ENCODE peak calls at places on chromosomes 12 and 14, in ten cellular contexts. One of them, this sample, is unnamed.

GRCh38 chr14:31893156-31893813 is 183.8 kb upstream of the ARHGAP5 start:
- DNase-seq in Peyer's patch: no peak
- DNase-seq in dorsolateral prefrontal cortex: no peak
- DNase-seq in brain microvascular endothelial cell: no peak
- DNase-seq in GM23338: peak
- DNase-seq in left lung: no peak
- DNase-seq in heart right ventricle: peak
- DNase-seq in adrenal gland: no peak
- DNase-seq in IMR-90: peak
- DNase-seq in A549: no peak
- DNase-seq in this sample: no peak

GRCh38 chr12:124620606-124621295 is 53.3 kb upstream of the NCOR2 start:
- DNase-seq in IMR-90: peak
- DNase-seq in dorsolateral prefrontal cortex: no peak
- DNase-seq in GM23338: no peak
- DNase-seq in A549: no peak
- DNase-seq in left lung: no peak
- DNase-seq in brain microvascular endothelial cell: no peak
- DNase-seq in adrenal gland: peak
- DNase-seq in heart right ventricle: no peak
- DNase-seq in Peyer's patch: no peak
- DNase-seq in this sample: no peak

GRCh38 chr14:87049886-87050820 is 942.8 kb downstream of the GALC start:
- DNase-seq in brain microvascular endothelial cell: peak
- DNase-seq in A549: peak
- DNase-seq in GM23338: peak
- DNase-seq in dorsolateral prefrontal cortex: no peak
- DNase-seq in IMR-90: peak
- DNase-seq in left lung: no peak
- DNase-seq in Peyer's patch: no peak
- DNase-seq in heart right ventricle: no peak
- DNase-seq in adrenal gland: no peak
- DNase-seq in this sample: no peak

GRCh38 chr12:78914859-78915331 is 50.3 kb downstream of the SYT1 start:
- DNase-seq in IMR-90: no peak
- DNase-seq in A549: no peak
- DNase-seq in dorsolateral prefrontal cortex: no peak
- DNase-seq in adrenal gland: no peak
- DNase-seq in heart right ventricle: no peak
- DNase-seq in brain microvascular endothelial cell: no peak
- DNase-seq in left lung: no peak
- DNase-seq in GM23338: peak
- DNase-seq in Peyer's patch: no peak
- DNase-seq in this sample: no peak

GRCh38 chr12:121400332-121401139 is 618 bp downstream of the RNF34 start:
- DNase-seq in left lung: peak
- DNase-seq in heart right ventricle: peak
- DNase-seq in IMR-90: peak
- DNase-seq in GM23338: peak
- DNase-seq in Peyer's patch: peak
- DNase-seq in dorsolateral prefrontal cortex: no peak
- DNase-seq in adrenal gland: peak
- DNase-seq in A549: peak
- DNase-seq in brain microvascular endothelial cell: peak
- DNase-seq in this sample: peak

GRCh38 chr12:122031342-122032216 is 9.9 kb downstream of the BCL7A start:
- DNase-seq in A549: peak
- DNase-seq in brain microvascular endothelial cell: peak
- DNase-seq in GM23338: peak
- DNase-seq in IMR-90: no peak
- DNase-seq in Peyer's patch: peak
- DNase-seq in heart right ventricle: no peak
- DNase-seq in left lung: no peak
- DNase-seq in dorsolateral prefrontal cortex: peak
- DNase-seq in adrenal gland: no peak
- DNase-seq in this sample: no peak

GRCh38 chr14:81974543-81974942 is 440.9 kb upstream of the SEL1L start:
- DNase-seq in left lung: no peak
- DNase-seq in GM23338: no peak
- DNase-seq in Peyer's patch: no peak
- DNase-seq in heart right ventricle: no peak
- DNase-seq in dorsolateral prefrontal cortex: no peak
- DNase-seq in A549: no peak
- DNase-seq in adrenal gland: no peak
- DNase-seq in brain microvascular endothelial cell: no peak
- DNase-seq in IMR-90: no peak
- DNase-seq in this sample: no peak

GRCh38 chr12:132600048-132601032 is 10.0 kb downstream of the LRCOL1 start:
- DNase-seq in adrenal gland: peak
- DNase-seq in brain microvascular endothelial cell: peak
- DNase-seq in GM23338: peak
- DNase-seq in Peyer's patch: peak
- DNase-seq in dorsolateral prefrontal cortex: peak
- DNase-seq in A549: peak
- DNase-seq in heart right ventricle: peak
- DNase-seq in IMR-90: peak
- DNase-seq in left lung: peak
- DNase-seq in this sample: peak

GRCh38 chr12:7303230-7303629 is 642 bp upstream of the ACSM4 start:
- DNase-seq in adrenal gland: no peak
- DNase-seq in left lung: no peak
- DNase-seq in Peyer's patch: no peak
- DNase-seq in heart right ventricle: no peak
- DNase-seq in A549: no peak
- DNase-seq in dorsolateral prefrontal cortex: no peak
- DNase-seq in GM23338: no peak
- DNase-seq in brain microvascular endothelial cell: no peak
- DNase-seq in IMR-90: no peak
- DNase-seq in this sample: no peak

GRCh38 chr12:85260904-85261303 is 19.1 kb upstream of the ALX1 start:
- DNase-seq in adrenal gland: no peak
- DNase-seq in GM23338: no peak
- DNase-seq in left lung: no peak
- DNase-seq in A549: peak
- DNase-seq in brain microvascular endothelial cell: no peak
- DNase-seq in heart right ventricle: no peak
- DNase-seq in Peyer's patch: no peak
- DNase-seq in dorsolateral prefrontal cortex: no peak
- DNase-seq in IMR-90: no peak
- DNase-seq in this sample: no peak

GRCh38 chr14:64220466-64220865 is 73.7 kb downstream of the ESR2 start:
- DNase-seq in dorsolateral prefrontal cortex: peak
- DNase-seq in GM23338: no peak
- DNase-seq in brain microvascular endothelial cell: no peak
- DNase-seq in left lung: no peak
- DNase-seq in A549: no peak
- DNase-seq in IMR-90: no peak
- DNase-seq in Peyer's patch: no peak
- DNase-seq in heart right ventricle: peak
- DNase-seq in adrenal gland: peak
- DNase-seq in this sample: no peak

GRCh38 chr14:61498811-61499210 is 177.4 kb downstream of the PRKCH start:
- DNase-seq in Peyer's patch: no peak
- DNase-seq in heart right ventricle: no peak
- DNase-seq in GM23338: no peak
- DNase-seq in A549: no peak
- DNase-seq in IMR-90: peak
- DNase-seq in dorsolateral prefrontal cortex: no peak
- DNase-seq in left lung: no peak
- DNase-seq in adrenal gland: no peak
- DNase-seq in brain microvascular endothelial cell: no peak
- DNase-seq in this sample: no peak

GRCh38 chr12:17680220-17680619 is 409.8 kb downstream of the RERGL start:
- DNase-seq in dorsolateral prefrontal cortex: no peak
- DNase-seq in A549: no peak
- DNase-seq in GM23338: peak
- DNase-seq in heart right ventricle: no peak
- DNase-seq in Peyer's patch: no peak
- DNase-seq in IMR-90: no peak
- DNase-seq in adrenal gland: no peak
- DNase-seq in left lung: no peak
- DNase-seq in brain microvascular endothelial cell: no peak
- DNase-seq in this sample: no peak

GRCh38 chr12:25135531-25136154 is 59.3 kb downstream of the DNAI7 start:
- DNase-seq in left lung: no peak
- DNase-seq in GM23338: peak
- DNase-seq in heart right ventricle: no peak
- DNase-seq in Peyer's patch: no peak
- DNase-seq in A549: no peak
- DNase-seq in IMR-90: no peak
- DNase-seq in dorsolateral prefrontal cortex: no peak
- DNase-seq in brain microvascular endothelial cell: no peak
- DNase-seq in adrenal gland: no peak
- DNase-seq in this sample: no peak

GRCh38 chr12:48980953-48981756 is 3.0 kb downstream of the WNT1 start:
- DNase-seq in brain microvascular endothelial cell: no peak
- DNase-seq in adrenal gland: no peak
- DNase-seq in dorsolateral prefrontal cortex: peak
- DNase-seq in A549: peak
- DNase-seq in IMR-90: peak
- DNase-seq in Peyer's patch: peak
- DNase-seq in left lung: peak
- DNase-seq in heart right ventricle: no peak
- DNase-seq in GM23338: peak
- DNase-seq in this sample: peak

GRCh38 chr12:29148065-29148957 is 767 bp upstream of the FAR2 start:
- DNase-seq in A549: peak
- DNase-seq in left lung: peak
- DNase-seq in brain microvascular endothelial cell: peak
- DNase-seq in IMR-90: no peak
- DNase-seq in Peyer's patch: no peak
- DNase-seq in heart right ventricle: peak
- DNase-seq in GM23338: no peak
- DNase-seq in adrenal gland: no peak
- DNase-seq in dorsolateral prefrontal cortex: no peak
- DNase-seq in this sample: no peak

GRCh38 chr14:40870252-40870651 is 736.4 kb upstream of the LRFN5 start:
- DNase-seq in Peyer's patch: no peak
- DNase-seq in heart right ventricle: no peak
- DNase-seq in adrenal gland: no peak
- DNase-seq in A549: no peak
- DNase-seq in left lung: no peak
- DNase-seq in GM23338: peak
- DNase-seq in IMR-90: no peak
- DNase-seq in dorsolateral prefrontal cortex: no peak
- DNase-seq in brain microvascular endothelial cell: no peak
- DNase-seq in this sample: no peak
- TF ChIP-seq CTCF in Peyer's patch: no peak
- TF ChIP-seq CTCF in heart right ventricle: no peak
- TF ChIP-seq CTCF in adrenal gland: no peak
- TF ChIP-seq CTCF in A549: no peak
- TF ChIP-seq CTCF in left lung: no peak
- TF ChIP-seq CTCF in GM23338: no peak
- TF ChIP-seq CTCF in IMR-90: no peak
- TF ChIP-seq CTCF in dorsolateral prefrontal cortex: no peak
- TF ChIP-seq CTCF in brain microvascular endothelial cell: no peak
- TF ChIP-seq CTCF in this sample: no peak

GRCh38 chr12:5912437-5913334 is 32.4 kb downstream of the ANO2 start:
- DNase-seq in left lung: no peak
- DNase-seq in brain microvascular endothelial cell: no peak
- DNase-seq in IMR-90: no peak
- DNase-seq in GM23338: peak
- DNase-seq in adrenal gland: no peak
- DNase-seq in dorsolateral prefrontal cortex: no peak
- DNase-seq in heart right ventricle: no peak
- DNase-seq in A549: peak
- DNase-seq in Peyer's patch: no peak
- DNase-seq in this sample: no peak
- TF ChIP-seq CTCF in left lung: no peak
- TF ChIP-seq CTCF in brain microvascular endothelial cell: peak
- TF ChIP-seq CTCF in IMR-90: peak
- TF ChIP-seq CTCF in GM23338: peak
- TF ChIP-seq CTCF in adrenal gland: no peak
- TF ChIP-seq CTCF in dorsolateral prefrontal cortex: no peak
- TF ChIP-seq CTCF in heart right ventricle: no peak
- TF ChIP-seq CTCF in A549: no peak
- TF ChIP-seq CTCF in Peyer's patch: no peak
- TF ChIP-seq CTCF in this sample: no peak

DNA sequence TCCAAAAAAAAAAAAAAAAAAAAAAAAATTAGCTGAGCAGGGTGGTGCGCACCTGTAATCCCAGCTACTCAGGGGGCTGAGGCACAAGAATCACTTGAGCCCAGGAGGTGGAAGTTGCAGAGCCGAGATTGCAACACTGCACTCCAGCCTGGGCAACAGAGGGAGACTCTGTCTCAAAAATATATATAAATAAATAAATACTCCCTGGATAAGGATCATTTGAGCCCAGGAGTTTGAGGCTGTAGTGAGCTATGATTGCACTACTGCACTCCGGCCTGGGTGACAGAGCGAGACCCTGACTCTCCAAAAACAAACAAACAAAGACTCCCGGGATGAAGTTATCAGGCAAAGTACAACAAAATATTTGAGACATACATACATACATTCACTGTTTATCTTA is 3.3 kb upstream of the NAA25 start:
- DNase-seq in heart right ventricle: no peak
- DNase-seq in adrenal gland: no peak
- DNase-seq in dorsolateral prefrontal cortex: no peak
- DNase-seq in Peyer's patch: no peak
- DNase-seq in A549: peak
- DNase-seq in GM23338: no peak
- DNase-seq in IMR-90: no peak
- DNase-seq in left lung: no peak
- DNase-seq in brain microvascular endothelial cell: no peak
- DNase-seq in this sample: no peak
- TF ChIP-seq CTCF in heart right ventricle: no peak
- TF ChIP-seq CTCF in adrenal gland: no peak
- TF ChIP-seq CTCF in dorsolateral prefrontal cortex: peak
- TF ChIP-seq CTCF in Peyer's patch: no peak
- TF ChIP-seq CTCF in A549: peak
- TF ChIP-seq CTCF in GM23338: no peak
- TF ChIP-seq CTCF in IMR-90: no peak
- TF ChIP-seq CTCF in left lung: no peak
- TF ChIP-seq CTCF in brain microvascular endothelial cell: no peak
- TF ChIP-seq CTCF in this sample: no peak

GRCh38 chr12:51547606-51548005 is 43.4 kb upstream of the SCN8A start:
- DNase-seq in IMR-90: no peak
- DNase-seq in adrenal gland: no peak
- DNase-seq in heart right ventricle: no peak
- DNase-seq in A549: no peak
- DNase-seq in left lung: no peak
- DNase-seq in dorsolateral prefrontal cortex: no peak
- DNase-seq in GM23338: no peak
- DNase-seq in Peyer's patch: no peak
- DNase-seq in brain microvascular endothelial cell: no peak
- DNase-seq in this sample: no peak

GRCh38 chr12:51546102-51546501 is 44.9 kb upstream of the SCN8A start:
- DNase-seq in dorsolateral prefrontal cortex: no peak
- DNase-seq in adrenal gland: no peak
- DNase-seq in heart right ventricle: no peak
- DNase-seq in GM23338: no peak
- DNase-seq in A549: no peak
- DNase-seq in left lung: no peak
- DNase-seq in Peyer's patch: no peak
- DNase-seq in brain microvascular endothelial cell: no peak
- DNase-seq in IMR-90: no peak
- DNase-seq in this sample: no peak

GRCh38 chr12:51548241-51548640 is 42.8 kb upstream of the SCN8A start:
- DNase-seq in left lung: no peak
- DNase-seq in Peyer's patch: no peak
- DNase-seq in dorsolateral prefrontal cortex: no peak
- DNase-seq in GM23338: no peak
- DNase-seq in brain microvascular endothelial cell: no peak
- DNase-seq in A549: no peak
- DNase-seq in adrenal gland: no peak
- DNase-seq in IMR-90: no peak
- DNase-seq in heart right ventricle: no peak
- DNase-seq in this sample: no peak

GRCh38 chr12:51549637-51550036 is 41.4 kb upstream of the SCN8A start:
- DNase-seq in heart right ventricle: no peak
- DNase-seq in dorsolateral prefrontal cortex: no peak
- DNase-seq in GM23338: no peak
- DNase-seq in A549: no peak
- DNase-seq in adrenal gland: no peak
- DNase-seq in brain microvascular endothelial cell: peak
- DNase-seq in left lung: no peak
- DNase-seq in Peyer's patch: no peak
- DNase-seq in IMR-90: peak
- DNase-seq in this sample: no peak
- TF ChIP-seq CTCF in heart right ventricle: no peak
- TF ChIP-seq CTCF in dorsolateral prefrontal cortex: no peak
- TF ChIP-seq CTCF in GM23338: no peak
- TF ChIP-seq CTCF in A549: no peak
- TF ChIP-seq CTCF in adrenal gland: no peak
- TF ChIP-seq CTCF in brain microvascular endothelial cell: no peak
- TF ChIP-seq CTCF in left lung: no peak
- TF ChIP-seq CTCF in Peyer's patch: no peak
- TF ChIP-seq CTCF in IMR-90: no peak
- TF ChIP-seq CTCF in this sample: no peak